ENCODE peak calls at places on chromosome 12, in six cellular contexts. N is left lobe of liver, S is NCI-H1092, Z is posterior cingulate gyrus, W is PC-9, E is NB4. K is an unnamed sample.

GRCh38 chr12:107600596-107601144 is 84.9 kb upstream of the PWP1 start:
- DNase-seq in N (no peak), W (no peak), E (no peak), S (no peak), Z (peak), K (no peak)

GRCh38 chr12:115135800-115136211 is 451.8 kb upstream of the TBX3 start:
- DNase-seq in Z (peak), S (peak), N (peak), E (no peak), W (no peak), K (no peak)

GRCh38 chr12:26648066-26648465 is 184.9 kb downstream of the ITPR2 start:
- DNase-seq in Z (no peak), E (no peak), S (no peak), N (no peak), W (no peak), K (no peak)

GRCh38 chr12:68565391-68565903 is 45.3 kb upstream of the RAP1B start:
- DNase-seq in W (peak), E (peak), N (no peak), Z (no peak), S (no peak), K (no peak)

GRCh38 chr12:40207551-40207950 is 17.2 kb upstream of the LRRK2 start:
- DNase-seq in Z (no peak), S (no peak), E (no peak), W (no peak), N (no peak), K (no peak)

GRCh38 chr12:106142591-106143261 is 4.0 kb upstream of the NUAK1 start:
- DNase-seq in W (no peak), S (no peak), E (no peak), Z (no peak), N (no peak), K (no peak)

GRCh38 chr12:95418142-95418541 is 55.8 kb upstream of the METAP2 start:
- DNase-seq in W (no peak), E (no peak), Z (no peak), S (no peak), N (no peak), K (no peak)

GRCh38 chr12:96314723-96315122 is 85.5 kb downstream of the CDK17 start:
- DNase-seq in N (no peak), E (no peak), Z (no peak), S (no peak), W (no peak), K (no peak)

GRCh38 chr12:56231184-56231582 is 1.3 kb downstream of the SLC39A5 start:
- DNase-seq in W (no peak), S (no peak), Z (no peak), N (no peak), E (no peak), K (no peak)

GRCh38 chr12:115528466-115528865 is 749.0 kb downstream of the MED13L start:
- DNase-seq in W (no peak), N (no peak), S (no peak), Z (no peak), E (no peak), K (no peak)

GRCh38 chr12:66851134-66851533 is 172.3 kb upstream of the GRIP1 start:
- DNase-seq in N (no peak), Z (no peak), S (no peak), W (no peak), E (peak), K (no peak)

GRCh38 chr12:77102691-77103090 is 37.3 kb upstream of the E2F7 start:
- DNase-seq in S (no peak), Z (no peak), E (no peak), N (no peak), W (no peak), K (no peak)

GRCh38 chr12:104285740-104286537 is 17.6 kb upstream of the EID3 start:
- DNase-seq in S (peak), Z (no peak), N (no peak), E (no peak), W (peak), K (no peak)

GRCh38 chr12:49619286-49619685 is 4.1 kb upstream of the PRPF40B start:
- DNase-seq in N (no peak), Z (no peak), W (peak), E (no peak), S (no peak), K (no peak)

GRCh38 chr12:47488888-47489287 is 216.9 kb downstream of the RPAP3 start:
- DNase-seq in Z (no peak), W (no peak), E (no peak), S (no peak), N (no peak), K (no peak)

GRCh38 chr12:38157933-38158401 is 158.6 kb upstream of the ALG10B start:
- DNase-seq in Z (peak), S (no peak), N (no peak), E (no peak), W (no peak), K (no peak)

GRCh38 chr12:92533280-92533890 is 169.4 kb upstream of the PLEKHG7 start:
- DNase-seq in W (no peak), E (peak), Z (no peak), N (no peak), S (no peak), K (no peak)

GRCh38 chr12:43937947-43938346 is 102.1 kb downstream of the TMEM117 start:
- DNase-seq in W (no peak), Z (no peak), E (peak), N (no peak), S (no peak), K (no peak)

GRCh38 chr12:108907861-108908302 is 28.0 kb downstream of the DAO start:
- DNase-seq in N (no peak), W (peak), Z (no peak), S (no peak), E (peak), K (no peak)

GRCh38 chr12:33156042-33156441 is 259.5 kb upstream of the PKP2 start:
- DNase-seq in E (no peak), N (no peak), W (no peak), S (no peak), Z (no peak), K (no peak)

GRCh38 chr12:54984602-54985376 is at the start of gene TESPA1:
- DNase-seq in W (no peak), N (peak), Z (peak), E (peak), S (no peak), K (no peak)

K was measured in NCI-H1930.